ENCODE peak calls at places on chromosome X, in eight cellular contexts. L is AG20443, Q is glutamatergic neuron, N is NT2/D1, T is breast epithelium, J is NCI-H2227 treated with DMSO at 0.1 percent for 48 hours, W is NCI-H1092, F is foreskin fibroblast. A is an unnamed sample.

GRCh38 chrX:140948827-140949226 is 53.6 kb upstream of the SPANXB1 start:
- DNase-seq in J (no peak), T (no peak), L (no peak), N (no peak), F (no peak), Q (no peak), W (no peak), A (no peak)

GRCh38 chrX:150587585-150588503 is 19.4 kb downstream of the MTM1 start:
- DNase-seq in Q (peak; percentile 23), F (peak; percentile 6), W (no peak), J (no peak), T (no peak), L (peak; percentile 34), N (no peak), A (no peak)

GRCh38 chrX:10032147-10032546 is 65.0 kb downstream of the CLDN34 start:
- DNase-seq in F (no peak), W (no peak), J (no peak), L (no peak), Q (no peak), T (no peak), N (no peak), A (no peak)

GRCh38 chrX:63421411-63421810 is 70.3 kb upstream of the SPIN4 start:
- DNase-seq in N (no peak), L (no peak), J (no peak), W (no peak), T (no peak), F (no peak), Q (no peak), A (no peak)

GRCh38 chrX:24242649-24243556 is 71.0 kb downstream of the SUPT20HL2 start:
- DNase-seq in W (no peak), L (peak; percentile 61), J (no peak), Q (peak; percentile 12), N (no peak), T (no peak), F (peak; percentile 74), A (no peak)

GRCh38 chrX:134294548-134294947 is 57.6 kb downstream of the CCDC160 start:
- DNase-seq in F (peak; percentile 0), J (peak; percentile 0), L (no peak), W (no peak), N (no peak), Q (no peak), T (no peak), A (no peak)

GRCh38 chrX:47215291-47215900 is 3.1 kb upstream of the CDK16 start:
- DNase-seq in T (no peak), L (no peak), Q (no peak), N (no peak), F (no peak), J (no peak), W (no peak), A (no peak)

GRCh38 chrX:64975491-64975890 is 759 bp downstream of the ZC4H2 start:
- DNase-seq in J (peak; percentile 77), L (peak; percentile 26), N (peak; percentile 15), Q (peak; percentile 72), F (peak; percentile 6), T (no peak), W (no peak), A (no peak)